ENCODE peak calls at places on chromosomes 6 and 20, in nine cellular contexts. C is NAMALWA, T is DND-41, V is ecto neural progenitor cell, W is NCI-H2171, G is HTR-8/SVneo, R is AG04449, Y is WTC11, E is anterior cingulate cortex. F is an unnamed sample.

GRCh38 chr6:165877192-165877591 is 214.2 kb upstream of the PDE10A start:
- DNase-seq in C (no peak), T (no peak), V (no peak), W (no peak), G (no peak), R (no peak), Y (no peak), E (no peak), F (no peak)

GRCh38 chr20:32007787-32008616 is 2.2 kb upstream of the CCM2L start:
- DNase-seq in C (no peak), T (no peak), V (no peak), W (no peak), G (no peak), R (no peak), Y (peak; percentile 50), E (no peak), F (no peak)

GRCh38 chr6:4610256-4610655 is 165.9 kb upstream of the CDYL start:
- DNase-seq in C (no peak), T (no peak), V (no peak), W (no peak), G (peak; percentile 10), R (no peak), Y (no peak), E (no peak), F (no peak)

GRCh38 chr6:31574106-31575061 is 981 bp upstream of the TNF start:
- DNase-seq in C (no peak), T (no peak), V (no peak), W (no peak), G (no peak), R (no peak), Y (no peak), E (no peak), F (no peak)

GRCh38 chr6:22222469-22222868 is 74.4 kb downstream of the PRL start:
- DNase-seq in C (no peak), T (no peak), V (peak; percentile 55), W (no peak), G (no peak), R (no peak), Y (peak; percentile 63), E (no peak), F (no peak)

GRCh38 chr6:152189736-152190135 is 382.3 kb downstream of the ESR1 start:
- DNase-seq in C (no peak), T (no peak), V (no peak), W (no peak), G (no peak), R (no peak), Y (no peak), E (no peak), F (no peak)

GRCh38 chr6:42960243-42961019 is at the start of gene GNMT:
- DNase-seq in C (no peak), T (no peak), V (peak; percentile 78), W (peak; percentile 32), G (no peak), R (no peak), Y (peak; percentile 87), E (peak; percentile 44), F (no peak)

GRCh38 chr20:434221-434620 is 26.1 kb downstream of the RBCK1 start:
- DNase-seq in C (no peak), T (no peak), V (no peak), W (no peak), G (no peak), R (no peak), Y (peak; percentile 70), E (no peak), F (no peak)

GRCh38 chr6:33172307-33173227 is 19.7 kb downstream of the COL11A2 start:
- DNase-seq in C (peak; percentile 41), T (no peak), V (no peak), W (no peak), G (peak; percentile 78), R (no peak), Y (peak; percentile 71), E (no peak), F (no peak)

GRCh38 chr6:168778201-168778600 is 337.2 kb downstream of the SMOC2 start:
- DNase-seq in C (no peak), T (no peak), V (no peak), W (no peak), G (no peak), R (no peak), Y (no peak), E (no peak), F (no peak)

GRCh38 chr20:62258499-62259293 is 20.4 kb downstream of the OSBPL2 start:
- DNase-seq in C (no peak), T (no peak), V (no peak), W (no peak), G (no peak), R (peak; percentile 47), Y (no peak), E (no peak), F (no peak)

GRCh38 chr6:112911949-112912348 is 564.8 kb downstream of the RFPL4B start:
- DNase-seq in C (no peak), T (no peak), V (no peak), W (no peak), G (no peak), R (no peak), Y (no peak), E (no peak), F (no peak)

GRCh38 chr20:25632940-25633790 is 9.4 kb upstream of the NANP start:
- DNase-seq in C (no peak), T (no peak), V (no peak), W (no peak), G (no peak), R (peak; percentile 46), Y (no peak), E (no peak), F (no peak)